ENCODE peak calls at places on chromosomes 11 and 22, in four cellular contexts. B, V, R and N are unnamed samples.

GRCh38 chr22:40221055-40221414 is 43.3 kb downstream of the TNRC6B start:
- DNase-seq in B (no peak), V (no peak), R (no peak), N (no peak)

GRCh38 chr11:36736103-36736502 is 138.1 kb upstream of the RAG2 start:
- DNase-seq in B (no peak), V (no peak), R (no peak), N (no peak)

GRCh38 chr11:118916842-118917388 is 8.8 kb downstream of the BCL9L start:
- DNase-seq in B (no peak), V (no peak), R (no peak), N (peak; percentile 35)

GRCh38 chr11:103024086-103024485 is 67.9 kb downstream of the DCUN1D5 start:
- DNase-seq in B (no peak), V (no peak), R (no peak), N (no peak)

GRCh38 chr22:20230777-20231420 is 37.2 kb downstream of the RTN4R start:
- DNase-seq in B (no peak), V (no peak), R (no peak), N (no peak)

GRCh38 chr11:1203505-1204271 is 19.2 kb upstream of the MUC5B start:
- DNase-seq in B (no peak), V (peak; percentile 43), R (peak; percentile 18), N (peak; percentile 53)

GRCh38 chr11:47451990-47452389 is 3.1 kb upstream of the RAPSN start:
- DNase-seq in B (no peak), V (no peak), R (no peak), N (no peak)

GRCh38 chr22:26901228-26901816 is 243.9 kb downstream of the MIAT start:
- DNase-seq in B (no peak), V (no peak), R (no peak), N (no peak)

GRCh38 chr11:68076371-68077042 is 37.7 kb downstream of the TCIRG1 start:
- DNase-seq in B (peak; percentile 20), V (no peak), R (no peak), N (no peak)

GRCh38 chr11:32479291-32479690 is 44.0 kb upstream of the WT1 start:
- DNase-seq in B (no peak), V (no peak), R (no peak), N (no peak)

GRCh38 chr22:28837640-28838039 is 37.3 kb upstream of the XBP1 start:
- DNase-seq in B (no peak), V (no peak), R (no peak), N (no peak)

GRCh38 chr11:84522331-84522730 is 1104.8 kb downstream of the DLG2 start:
- DNase-seq in B (no peak), V (no peak), R (no peak), N (no peak)

GRCh38 chr11:121032546-121032945 is 8.6 kb downstream of the TBCEL start:
- DNase-seq in B (no peak), V (no peak), R (no peak), N (no peak)